ENCODE peak calls at places on chromosome 14, in ten cellular contexts. I is A549, G is heart left ventricle, N is ascending aorta, D is PC-3, M is OCI-LY7, S is left lung, O is H9, H is body of pancreas, F is cardiac muscle cell. B is an unnamed sample.

GRCh38 chr14:66268802-66269334 is 217.3 kb upstream of the CCDC196 start:
- DNase-seq in I (no peak), G (no peak), N (no peak), D (no peak), M (no peak), S (no peak), O (no peak), H (no peak), F (no peak), B (no peak)

GRCh38 chr14:34181308-34181707 is 230.4 kb upstream of the EGLN3 start:
- DNase-seq in I (no peak), G (no peak), N (no peak), D (no peak), M (no peak), S (no peak), O (no peak), H (no peak), F (no peak), B (no peak)

GRCh38 chr14:25237845-25238244 is 187.9 kb upstream of the STXBP6 start:
- DNase-seq in I (peak; percentile 22), G (no peak), N (no peak), D (no peak), M (peak; percentile 8), S (no peak), O (peak; percentile 64), H (peak; percentile 10), F (peak; percentile 26), B (no peak)

GRCh38 chr14:41623737-41624136 is 17.1 kb downstream of the LRFN5 start:
- DNase-seq in I (no peak), G (no peak), N (no peak), D (no peak), M (no peak), S (no peak), O (no peak), H (no peak), F (no peak), B (no peak)

GRCh38 chr14:104589338-104590195 is 10.0 kb downstream of the C14orf180 start:
- DNase-seq in I (no peak), G (no peak), N (no peak), D (no peak), M (no peak), S (peak; percentile 73), O (no peak), H (no peak), F (no peak), B (no peak)

GRCh38 chr14:37198907-37199306 is 1.2 kb downstream of the MIPOL1 start:
- DNase-seq in I (no peak), G (no peak), N (no peak), D (no peak), M (no peak), S (no peak), O (no peak), H (no peak), F (no peak), B (no peak)

GRCh38 chr14:50410921-50411320 is 14.2 kb upstream of the CDKL1 start:
- DNase-seq in I (no peak), G (no peak), N (no peak), D (peak; percentile 26), M (no peak), S (no peak), O (no peak), H (no peak), F (peak; percentile 85), B (no peak)

GRCh38 chr14:64158608-64159007 is 135.6 kb downstream of the ESR2 start:
- DNase-seq in I (no peak), G (no peak), N (no peak), D (no peak), M (no peak), S (no peak), O (no peak), H (no peak), F (no peak), B (no peak)

DNA sequence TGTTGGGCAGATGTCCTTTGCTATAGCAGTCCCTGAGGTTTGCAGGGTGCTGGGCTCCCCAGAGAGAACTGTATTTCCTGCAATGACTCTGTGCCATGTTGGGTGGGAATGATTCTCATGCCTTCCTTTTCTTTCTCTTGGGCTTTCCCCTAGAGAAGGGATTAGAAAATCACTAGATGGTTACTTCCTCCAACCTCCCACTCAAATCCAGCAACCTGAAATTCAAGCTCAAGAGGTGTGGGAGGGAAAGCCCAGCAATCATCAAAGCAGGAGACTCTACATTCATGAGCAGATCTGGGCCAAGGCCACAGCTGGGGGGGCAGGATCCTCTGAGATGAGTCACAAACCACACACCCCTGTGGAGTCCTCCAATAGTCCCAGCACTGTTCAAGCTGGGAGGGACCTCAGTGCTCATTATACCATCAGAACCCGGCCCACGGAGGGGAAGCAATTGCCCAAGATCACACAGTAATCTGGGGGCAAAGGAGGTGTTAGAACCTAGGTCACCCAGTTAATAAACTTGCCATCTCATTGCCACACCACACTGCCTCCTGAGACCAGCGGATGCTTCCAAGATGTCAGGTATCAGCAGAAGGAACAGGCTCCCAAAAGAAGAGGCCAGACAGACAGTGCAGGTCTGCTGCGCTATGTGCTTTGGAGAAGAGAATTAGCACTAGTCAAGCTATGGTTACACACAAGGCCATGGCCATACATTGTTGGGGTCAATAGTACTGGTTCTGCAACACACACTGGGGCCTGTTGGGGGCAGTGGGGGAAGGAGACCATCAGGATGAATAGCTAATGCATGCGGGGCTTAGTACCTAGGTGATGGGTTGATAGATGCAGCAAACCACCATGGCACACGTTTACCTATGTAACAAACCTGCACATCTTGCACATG is 65.7 kb downstream of the TTC9 start:
- DNase-seq in I (peak; percentile 32), G (no peak), N (no peak), D (peak; percentile 88), M (no peak), S (peak; percentile 71), O (peak; percentile 43), H (peak; percentile 71), F (peak; percentile 63), B (no peak)
- TF ChIP-seq CTCF in I (no peak), G (no peak), N (no peak), D (peak; percentile 15), M (no peak), S (no peak), O (peak; percentile 37), H (no peak), F (no peak), B (no peak)

GRCh38 chr14:68937790-68938514 is 41.1 kb downstream of the ACTN1 start:
- DNase-seq in I (peak; percentile 89), G (peak; percentile 66), N (peak; percentile 88), D (no peak), M (no peak), S (no peak), O (peak; percentile 74), H (peak; percentile 74), F (no peak), B (no peak)
- H3K4me1 ChIP-seq in I (peaks cover 95% of the 10 kb centered on the region), G (peaks cover 81% of the 10 kb centered on the region), N (peaks cover 95% of the 10 kb centered on the region), D (peaks cover 44% of the 10 kb centered on the region), M (no peaks in the 10 kb centered on the region), S (peaks cover 37% of the 10 kb centered on the region), O (peaks cover 13% of the 10 kb centered on the region), H (peaks cover 89% of the 10 kb centered on the region), F (peaks cover 67% of the 10 kb centered on the region), B (peaks cover 75% of the 10 kb centered on the region)

GRCh38 chr14:106419432-106419831 is 893.0 kb downstream of the TMEM121 start:
- DNase-seq in I (no peak), G (no peak), N (no peak), D (no peak), M (no peak), S (no peak), O (no peak), H (no peak), F (no peak), B (no peak)

GRCh38 chr14:106417224-106418049 is 891.1 kb downstream of the TMEM121 start:
- DNase-seq in I (peak; percentile 78), G (peak; percentile 23), N (peak; percentile 66), D (no peak), M (peak; percentile 82), S (peak; percentile 78), O (peak; percentile 32), H (peak; percentile 11), F (no peak), B (peak; percentile 61)

DNA sequence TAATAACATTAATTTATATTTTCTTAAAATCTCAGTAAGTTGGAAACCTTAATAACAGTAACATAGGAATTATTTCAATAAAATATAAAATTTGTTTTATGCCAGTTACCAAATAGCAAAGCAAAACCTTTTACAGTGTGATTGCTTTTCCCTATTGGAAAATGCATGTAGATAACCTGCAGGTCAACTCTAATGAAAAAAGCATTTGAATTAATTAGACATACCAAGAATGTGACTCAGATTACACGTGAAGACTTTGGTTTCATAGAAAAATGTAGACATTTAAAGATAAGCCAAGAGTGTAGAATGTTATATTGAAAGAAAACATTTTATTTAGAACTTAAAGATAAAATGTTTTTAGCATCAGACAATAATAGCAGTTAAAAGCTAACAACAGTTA is 888.1 kb downstream of the TMEM121 start:
- DNase-seq in I (no peak), G (no peak), N (no peak), D (no peak), M (no peak), S (no peak), O (no peak), H (no peak), F (no peak), B (no peak)
- H3K9me3 ChIP-seq in I (peaks cover 5% of the 10 kb centered on the region), G (no peaks in the 10 kb centered on the region), N (no peaks in the 10 kb centered on the region), D (peaks cover 5% of the 10 kb centered on the region), M (peaks cover 26% of the 10 kb centered on the region), S (no peaks in the 10 kb centered on the region), O (peaks cover 43% of the 10 kb centered on the region), H (no peaks in the 10 kb centered on the region), F (no peaks in the 10 kb centered on the region), B (no peaks in the 10 kb centered on the region)

GRCh38 chr14:22318951-22319350 is 270.1 kb downstream of the DAD1 start:
- DNase-seq in I (no peak), G (no peak), N (no peak), D (peak; percentile 69), M (no peak), S (no peak), O (no peak), H (no peak), F (no peak), B (no peak)

GRCh38 chr14:22320353-22320733 is 268.7 kb downstream of the DAD1 start:
- DNase-seq in I (no peak), G (no peak), N (no peak), D (peak; percentile 28), M (no peak), S (no peak), O (no peak), H (no peak), F (no peak), B (no peak)

GRCh38 chr14:22315336-22315735 is 273.7 kb downstream of the DAD1 start:
- DNase-seq in I (no peak), G (no peak), N (no peak), D (peak; percentile 55), M (no peak), S (no peak), O (no peak), H (no peak), F (no peak), B (no peak)

GRCh38 chr14:22316473-22316872 is 272.6 kb downstream of the DAD1 start:
- DNase-seq in I (no peak), G (no peak), N (no peak), D (no peak), M (no peak), S (no peak), O (no peak), H (no peak), F (no peak), B (no peak)

DNA sequence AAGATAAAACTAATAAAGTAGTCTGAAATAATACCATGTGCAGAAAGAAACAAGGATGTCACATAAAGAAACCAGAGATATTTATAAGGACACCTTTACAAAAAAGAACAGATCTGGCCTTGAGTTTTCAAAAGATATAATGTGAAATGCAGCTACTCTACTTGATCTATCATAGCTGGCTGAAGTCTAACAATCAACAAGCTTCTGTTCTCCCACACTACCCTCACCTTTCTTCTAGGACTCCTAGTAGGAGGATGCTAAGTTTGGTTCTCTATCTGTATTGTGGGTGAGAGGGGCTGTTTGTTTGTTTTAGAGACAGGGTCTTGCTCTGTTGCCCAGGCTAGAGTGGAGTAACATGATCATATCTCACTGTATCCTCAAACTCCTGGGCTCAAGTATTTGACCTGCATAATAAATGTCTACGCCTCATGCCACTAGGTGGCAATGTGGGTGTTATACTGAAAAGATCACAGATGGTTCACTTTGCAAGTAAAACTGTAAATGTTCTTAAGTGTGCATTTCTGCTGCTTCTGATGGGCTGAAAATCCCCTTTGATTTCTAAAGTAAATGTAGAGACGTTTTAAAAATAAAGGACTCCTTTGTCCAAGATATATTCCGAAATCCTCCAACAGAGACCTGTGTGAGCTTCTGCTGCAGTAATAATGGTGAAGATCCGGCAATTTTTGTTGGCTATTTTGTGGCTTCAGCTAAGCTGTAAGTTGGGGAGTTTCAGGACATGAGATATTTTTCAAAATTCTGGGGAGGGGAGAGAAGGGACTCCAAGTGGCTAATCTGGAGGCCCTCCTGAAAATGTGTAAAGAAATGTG is 269.3 kb downstream of the DAD1 start:
- DNase-seq in I (peak; percentile 73), G (peak; percentile 46), N (peak; percentile 73), D (peak; percentile 89), M (peak; percentile 77), S (no peak), O (peak; percentile 40), H (peak; percentile 65), F (peak; percentile 72), B (no peak)
- TF ChIP-seq CTCF in I (peak; percentile 79), G (peak; percentile 74), N (peak; percentile 48), D (peak; percentile 81), M (peak; percentile 94), S (peak; percentile 26), O (peak; percentile 76), H (peak; percentile 58), F (peak; percentile 76), B (peak; percentile 95)